ENCODE peak calls at places on chromosomes 1 and 21, in six cellular contexts. N is fibroblast of lung, A is T follicular helper cell, X is retina, K is cardiac fibroblast, I is Caki2. V is an unnamed sample.

GRCh38 chr1:225813250-225813964 is 3.5 kb downstream of the EPHX1 start:
- DNase-seq in I (peak), N (peak), A (no peak), X (no peak), K (peak), V (no peak)

GRCh38 chr1:31904339-31905092 is 33.7 kb downstream of the PTP4A2 start:
- DNase-seq in I (no peak), A (no peak), X (no peak), K (peak), N (peak), V (no peak)

GRCh38 chr1:33836911-33837310 is 27.0 kb upstream of the HMGB4 start:
- DNase-seq in X (no peak), K (no peak), A (no peak), N (no peak), I (peak), V (no peak)

GRCh38 chr1:12507631-12508030 is 110.4 kb downstream of the DHRS3 start:
- DNase-seq in X (no peak), A (no peak), K (no peak), N (no peak), I (no peak), V (no peak)

GRCh38 chr21:36976882-36977651 is 10.6 kb upstream of the HLCS start:
- DNase-seq in K (peak), I (peak), A (no peak), N (peak), X (peak), V (no peak)

GRCh38 chr1:111399792-111400610 is 27.5 kb downstream of the OVGP1 start:
- DNase-seq in X (peak), I (peak), K (peak), N (peak), A (peak), V (peak)

GRCh38 chr1:220235462-220235861 is 36.8 kb downstream of the RAB3GAP2 start:
- DNase-seq in I (no peak), X (no peak), A (no peak), N (no peak), K (no peak), V (no peak)

GRCh38 chr1:27544818-27545612 is 55.0 kb upstream of the WASF2 start:
- DNase-seq in X (no peak), A (no peak), N (peak), I (peak), K (peak), V (no peak)